ENCODE peak calls at places on chromosomes 2 and 18, in four cellular contexts. L is aorta; V is CD8-positive, alpha-beta T cell; W is AG04450. Z is an unnamed sample. For H3K9me3, the result is how much of the 10 kb centered on the place peaks cover.

GRCh38 chr2:60337142-60337497 is 216.3 kb downstream of the BCL11A start:
- DNase-seq in L (no peak), V (no peak), W (no peak), Z (no peak)

GRCh38 chr2:16012626-16013501 is 72.5 kb downstream of the MYCN start:
- DNase-seq in L (no peak), V (no peak), W (no peak), Z (peak)

GRCh38 chr2:201234167-201235139 is 25.9 kb upstream of the CASP8 start:
- DNase-seq in L (no peak), V (no peak), W (no peak), Z (no peak)

GRCh38 chr2:217222511-217222910 is 362.6 kb upstream of the TNP1 start:
- DNase-seq in L (no peak), V (no peak), W (no peak), Z (no peak)

GRCh38 chr2:127887452-127888219 is 1.9 kb upstream of the AMMECR1L start:
- DNase-seq in L (no peak), V (no peak), W (no peak), Z (no peak)

GRCh38 chr2:239195318-239195871 is 205.4 kb downstream of the HDAC4 start:
- DNase-seq in L (peak), V (no peak), W (no peak), Z (peak)

GRCh38 chr2:173545364-173545734 is 190.7 kb downstream of the CDCA7 start:
- DNase-seq in L (no peak), V (no peak), W (no peak), Z (no peak)

GRCh38 chr18:50013363-50014138 is 181.4 kb downstream of the MYO5B start:
- DNase-seq in L (no peak), V (no peak), W (no peak), Z (no peak)

GRCh38 chr2:23691576-23691975 is 235.3 kb downstream of the ATAD2B start:
- DNase-seq in L (peak), V (no peak), W (no peak), Z (no peak)

GRCh38 chr2:183995632-183996031 is 602.7 kb upstream of the ZNF804A start:
- DNase-seq in L (no peak), V (no peak), W (no peak), Z (no peak)

DNA sequence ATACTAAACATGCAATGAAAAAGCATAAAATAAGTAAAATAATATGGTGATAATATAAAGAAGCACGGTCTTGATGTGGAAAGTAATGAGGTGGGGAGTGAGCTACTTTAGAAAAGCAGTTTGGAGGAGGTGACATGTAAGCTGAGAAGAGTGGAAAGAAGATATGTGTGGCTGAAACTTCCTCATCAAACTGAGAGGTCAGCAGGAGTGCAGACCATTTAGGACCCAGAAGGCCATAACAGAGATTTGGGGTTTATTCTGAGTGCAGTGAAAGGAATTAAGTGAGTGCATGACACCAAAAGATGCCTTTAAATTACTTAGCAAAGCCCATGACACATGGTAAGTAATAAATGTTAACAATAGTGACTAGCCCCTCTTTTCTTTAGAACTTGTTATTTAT is 24.4 kb upstream of the TMEM182 start:
- DNase-seq in L (no peak), V (no peak), W (no peak), Z (no peak)
- H3K4me3 ChIP-seq in L (no peak), V (peak), W (peak), Z (peak)

GRCh38 chr18:46868171-46868921 is 49.0 kb downstream of the PIAS2 start:
- DNase-seq in L (no peak), V (no peak), W (no peak), Z (peak)

GRCh38 chr18:46866524-46866923 is 50.8 kb downstream of the PIAS2 start:
- DNase-seq in L (no peak), V (no peak), W (no peak), Z (no peak)

DNA sequence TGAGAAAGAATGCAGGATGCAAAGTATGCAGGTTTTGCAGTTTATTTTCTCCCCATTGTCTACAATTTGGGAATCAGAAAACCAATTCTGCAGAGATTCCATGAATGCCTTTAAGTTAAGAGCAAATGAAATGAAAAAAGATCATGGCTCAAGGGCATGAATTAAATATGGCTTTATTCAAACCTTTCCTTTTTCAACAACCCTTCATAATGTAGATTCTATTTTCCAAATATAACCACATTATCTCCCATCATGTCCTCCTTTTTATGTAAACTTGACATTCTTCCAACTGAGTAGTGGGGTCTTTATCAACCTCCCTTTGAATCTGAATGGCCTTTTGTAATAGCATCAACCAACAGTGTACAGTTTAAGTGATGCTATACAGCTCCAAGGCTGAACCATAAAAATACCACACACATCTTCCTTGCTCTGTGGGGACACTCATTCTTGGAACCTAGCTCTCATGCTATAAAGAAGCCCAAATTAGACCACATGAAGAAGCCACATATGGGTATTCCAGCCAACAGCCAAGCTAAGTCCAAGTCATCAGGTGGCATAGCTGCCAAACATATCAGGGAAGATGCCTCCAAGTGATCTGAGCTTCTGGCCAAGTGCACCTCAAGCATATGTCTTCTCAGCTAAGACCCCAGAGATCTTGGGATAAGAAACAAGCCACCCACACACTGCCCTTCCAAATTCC is 49.7 kb downstream of the PIAS2 start:
- DNase-seq in L (no peak), V (no peak), W (no peak), Z (peak)
- H3K9me3 ChIP-seq in L (under half), V (under half), W (under half), Z (under half)

GRCh38 chr2:121284424-121285076 is 452 bp downstream of the TFCP2L1 start:
- DNase-seq in L (no peak), V (no peak), W (no peak), Z (no peak)
- H3K4me3 ChIP-seq in L (no peak), V (no peak), W (no peak), Z (peak)

DNA sequence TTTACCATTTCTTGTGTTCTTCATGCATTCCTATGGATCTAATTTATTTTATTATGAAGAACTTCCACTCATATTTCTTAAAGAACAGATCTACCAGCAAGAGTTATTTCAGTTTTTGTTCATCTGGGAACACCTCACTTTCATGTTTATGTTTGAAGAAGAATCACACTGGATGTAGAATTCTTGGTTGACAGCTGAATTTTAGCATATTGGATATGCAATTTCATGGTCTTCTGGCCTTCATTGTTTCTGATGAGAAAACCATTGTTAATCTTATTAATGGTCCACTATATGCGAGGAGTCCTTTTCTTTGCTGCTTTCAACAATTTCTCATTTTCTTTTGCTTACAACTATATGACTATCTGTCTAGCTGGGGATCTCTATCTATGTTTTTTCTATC is 189.2 kb downstream of the UXS1 start:
- DNase-seq in L (no peak), V (no peak), W (no peak), Z (no peak)
- H3K9me3 ChIP-seq in L (under half), V (under half), W (under half), Z (under half)

Z was measured in HAP-1.